ENCODE peak calls at places on chromosomes 6 and 20, in ten cellular contexts. G is pancreas, K is heart left ventricle, C is body of pancreas, Q is foreskin fibroblast, W is tibial nerve, L is transverse colon, I is fibroblast of mammary gland, J is breast epithelium, N is epithelial cell of esophagus. H is an unnamed sample.

GRCh38 chr20:21518292-21518991 is 4.6 kb upstream of the NKX2-2 start:
- DNase-seq in K (no peak), J (no peak), I (no peak), L (no peak), N (no peak), Q (no peak), C (no peak), G (no peak), W (no peak), H (no peak)

GRCh38 chr6:43383021-43383667 is 13.7 kb upstream of the ZNF318 start:
- DNase-seq in G (no peak), W (no peak), L (no peak), Q (peak; percentile 54), I (peak; percentile 83), J (no peak), C (no peak), K (no peak), N (peak; percentile 27), H (no peak)

GRCh38 chr20:20359628-20360027 is 8.3 kb upstream of the INSM1 start:
- DNase-seq in I (no peak), N (no peak), L (no peak), J (no peak), K (no peak), G (no peak), Q (no peak), W (no peak), C (no peak), H (no peak)

GRCh38 chr20:8018928-8019177 is 708 bp downstream of the TMX4 start:
- DNase-seq in N (peak; percentile 51), K (no peak), L (no peak), I (no peak), G (no peak), Q (no peak), W (no peak), J (no peak), C (no peak), H (no peak)

GRCh38 chr20:21435576-21435975 is 38.2 kb upstream of the NKX2-4 start:
- DNase-seq in I (no peak), Q (no peak), G (no peak), K (no peak), C (no peak), L (no peak), N (no peak), J (no peak), W (no peak), H (no peak)

GRCh38 chr20:46308258-46309157 is at the start of gene CDH22:
- DNase-seq in G (peak; percentile 60), J (no peak), Q (peak; percentile 14), W (no peak), L (no peak), C (peak; percentile 40), K (peak; percentile 14), N (peak; percentile 36), I (peak; percentile 26), H (peak; percentile 23)

GRCh38 chr6:159973951-159974350 is 5.1 kb downstream of the IGF2R start:
- DNase-seq in C (no peak), J (no peak), N (peak; percentile 83), L (no peak), G (no peak), I (peak; percentile 91), K (no peak), Q (peak; percentile 65), W (no peak), H (no peak)

GRCh38 chr6:43790031-43790430 is 20.0 kb downstream of the VEGFA start:
- DNase-seq in L (no peak), I (peak; percentile 83), C (no peak), G (peak; percentile 10), Q (no peak), J (no peak), K (no peak), N (no peak), W (peak; percentile 57), H (no peak)

GRCh38 chr20:51560550-51561307 is 18.2 kb upstream of the NFATC2 start:
- DNase-seq in C (no peak), G (no peak), N (no peak), Q (no peak), L (no peak), W (no peak), I (no peak), K (no peak), J (no peak), H (no peak)

GRCh38 chr20:32534661-32535240 is 50.4 kb downstream of the NOL4L start:
- DNase-seq in Q (no peak), G (no peak), I (no peak), L (no peak), C (no peak), W (no peak), K (no peak), N (no peak), J (no peak), H (no peak)

GRCh38 chr6:135506270-135506997 is 8.9 kb upstream of the AHI1 start:
- DNase-seq in G (no peak), L (no peak), W (no peak), J (no peak), N (peak; percentile 60), K (no peak), I (peak; percentile 73), Q (no peak), C (no peak), H (no peak)

GRCh38 chr6:14871196-14871595 is 374.7 kb upstream of the JARID2 start:
- DNase-seq in L (no peak), Q (no peak), N (peak; percentile 59), G (no peak), I (no peak), W (no peak), C (no peak), J (no peak), K (no peak), H (peak; percentile 46)

GRCh38 chr6:36019167-36019566 is 5.3 kb downstream of the SLC26A8 start:
- DNase-seq in G (no peak), N (no peak), C (no peak), L (no peak), I (no peak), W (no peak), J (no peak), K (no peak), Q (no peak), H (no peak)

GRCh38 chr6:47484616-47485015 is 7.0 kb downstream of the CD2AP start:
- DNase-seq in L (no peak), K (no peak), J (no peak), N (peak; percentile 87), I (peak; percentile 92), C (no peak), W (no peak), Q (peak; percentile 65), G (no peak), H (no peak)
- H3K4me3 ChIP-seq in L (no peak overlapping the region), K (no peak overlapping the region), J (no peak overlapping the region), N (no peak overlapping the region), I (no peak overlapping the region), C (no peak overlapping the region), W (no peak overlapping the region), Q (no peak overlapping the region), G (no peak overlapping the region), H (no peak overlapping the region)

DNA sequence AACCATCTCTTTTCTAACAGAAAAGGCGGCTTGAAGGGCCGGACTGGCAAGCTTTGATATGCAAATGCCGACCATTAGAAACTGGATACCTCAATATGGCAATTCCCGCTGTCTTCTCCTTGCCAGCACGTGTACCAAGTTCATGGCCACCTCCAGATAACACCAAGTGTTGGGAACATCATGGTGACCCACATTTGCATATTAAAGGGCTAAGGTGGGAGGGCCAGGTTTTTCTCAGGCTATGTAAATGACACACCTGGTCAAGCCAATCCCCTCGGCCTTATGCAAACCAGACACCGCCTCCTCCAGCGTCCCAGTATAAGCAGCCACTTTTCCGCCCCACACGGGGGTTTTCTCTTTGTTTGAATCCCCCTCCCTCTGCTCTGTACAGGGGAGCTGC is 110.7 kb downstream of the DACT2 start:
- DNase-seq in L (no peak), N (no peak), W (no peak), J (no peak), K (no peak), Q (no peak), I (no peak), C (no peak), G (no peak), H (no peak)
- TF ChIP-seq CTCF in L (no peak), N (no peak), W (no peak), J (no peak), K (no peak), Q (no peak), I (no peak), C (no peak), G (no peak), H (no peak)

GRCh38 chr6:20317430-20317829 is 84.2 kb upstream of the E2F3 start:
- DNase-seq in J (no peak), N (peak; percentile 69), W (no peak), G (no peak), Q (no peak), I (no peak), L (no peak), C (no peak), K (no peak), H (no peak)

GRCh38 chr6:20313960-20314530 is 87.6 kb upstream of the E2F3 start:
- DNase-seq in J (no peak), W (no peak), L (no peak), I (no peak), C (no peak), G (no peak), Q (no peak), K (no peak), N (peak; percentile 18), H (no peak)

GRCh38 chr6:20319520-20320357 is 81.9 kb upstream of the E2F3 start:
- DNase-seq in C (no peak), K (no peak), I (no peak), L (peak; percentile 63), N (no peak), G (no peak), W (no peak), Q (no peak), J (no peak), H (peak; percentile 32)

GRCh38 chr6:20315456-20315855 is 86.2 kb upstream of the E2F3 start:
- DNase-seq in I (no peak), J (no peak), K (no peak), Q (no peak), L (no peak), N (no peak), W (no peak), G (no peak), C (no peak), H (no peak)

DNA sequence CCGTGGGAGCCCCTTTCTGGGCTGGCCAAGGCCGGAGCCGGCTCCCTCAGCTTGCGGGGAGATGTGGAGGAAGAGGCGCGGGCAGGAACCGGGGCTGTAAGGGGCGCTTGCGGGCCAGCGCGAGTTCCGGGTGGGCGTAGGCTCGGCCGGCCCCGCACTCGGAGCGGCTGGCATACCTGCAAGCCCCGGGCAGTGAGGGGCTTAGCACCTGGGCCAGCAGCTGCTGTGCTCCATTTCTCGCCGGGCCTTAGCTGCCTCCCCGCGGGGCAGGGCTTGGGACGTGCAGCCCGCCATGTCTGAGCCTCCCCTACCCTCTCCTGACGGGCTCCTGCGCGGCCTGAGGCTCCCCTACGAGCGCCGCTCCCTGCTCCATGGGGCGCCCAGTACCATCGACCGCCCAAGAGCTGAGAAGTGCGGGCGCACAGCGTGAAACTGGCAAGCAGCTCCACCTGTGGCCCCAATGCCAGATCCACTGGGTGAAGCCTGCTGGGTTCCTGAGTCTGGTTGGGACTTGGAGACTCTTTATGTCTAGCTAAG is 82.8 kb upstream of the E2F3 start:
- DNase-seq in Q (no peak), L (no peak), I (no peak), G (no peak), J (no peak), W (no peak), N (no peak), C (no peak), K (no peak), H (no peak)
- H3K4me3 ChIP-seq in Q (no peak overlapping the region), L (no peak overlapping the region), I (no peak overlapping the region), G (no peak overlapping the region), J (no peak overlapping the region), W (no peak overlapping the region), N (no peak overlapping the region), C (no peak overlapping the region), K (no peak overlapping the region), H (no peak overlapping the region)

GRCh38 chr6:81752084-81752968 is at the start of gene TENT5A:
- DNase-seq in K (peak; percentile 94), W (peak; percentile 91), Q (peak; percentile 92), G (peak; percentile 93), I (peak; percentile 88), C (peak; percentile 94), L (peak; percentile 95), J (peak; percentile 94), N (peak; percentile 97), H (peak; percentile 91)
- TF ChIP-seq CTCF in K (no peak), W (no peak), Q (no peak), G (no peak), I (no peak), C (peak; percentile 2), L (no peak), J (no peak), N (no peak), H (no peak)